ENCODE peak calls at places on chromosome 5, in ten cellular contexts. I is aorta; M is HFF-Myc; Z is hepatocyte; K is CD8-positive, alpha-beta memory T cell; B is tibial nerve; N is brain microvascular endothelial cell; L is bronchial epithelial cell; D is fibroblast of mammary gland; G is epithelial cell of proximal tubule. F is an unnamed sample.

GRCh38 chr5:121982089-121982488 is 20.3 kb downstream of the SRFBP1 start:
- DNase-seq in N (no peak), L (no peak), K (no peak), M (no peak), Z (no peak), I (no peak), B (no peak), G (no peak), D (no peak), F (no peak)

GRCh38 chr5:153598099-153598498 is 107.6 kb downstream of the GRIA1 start:
- DNase-seq in M (no peak), K (no peak), N (no peak), B (no peak), I (no peak), G (no peak), Z (no peak), L (no peak), D (no peak), F (no peak)

GRCh38 chr5:36530249-36530648 is 76.2 kb upstream of the SLC1A3 start:
- DNase-seq in M (no peak), G (no peak), Z (no peak), D (no peak), N (no peak), B (no peak), K (no peak), I (no peak), L (no peak), F (no peak)

GRCh38 chr5:103098993-103099392 is 20.9 kb downstream of the GIN1 start:
- DNase-seq in L (peak), K (no peak), D (peak), N (no peak), M (no peak), G (no peak), I (no peak), Z (no peak), B (no peak), F (no peak)

GRCh38 chr5:137303509-137303908 is 195.6 kb downstream of the SPOCK1 start:
- DNase-seq in M (no peak), B (no peak), L (no peak), D (no peak), Z (no peak), I (no peak), N (no peak), K (no peak), G (no peak), F (no peak)

GRCh38 chr5:172370237-172370640 is 84.1 kb downstream of the SH3PXD2B start:
- DNase-seq in L (no peak), Z (no peak), N (no peak), D (no peak), B (no peak), G (no peak), K (no peak), I (no peak), M (no peak), F (no peak)

GRCh38 chr5:75710630-75711029 is 6.6 kb downstream of the POC5 start:
- DNase-seq in Z (no peak), M (no peak), I (no peak), K (no peak), B (no peak), D (no peak), G (no peak), N (no peak), L (no peak), F (no peak)

GRCh38 chr5:110785356-110785755 is 46.5 kb downstream of the SLC25A46 start:
- DNase-seq in I (no peak), M (no peak), L (peak), Z (no peak), K (no peak), N (peak), G (peak), B (no peak), D (peak), F (peak)

GRCh38 chr5:73317523-73317922 is 131.1 kb downstream of the FOXD1 start:
- DNase-seq in N (no peak), M (no peak), B (no peak), I (no peak), Z (no peak), L (no peak), K (no peak), G (peak), D (no peak), F (no peak)

GRCh38 chr5:148978370-148979103 is 84.3 kb downstream of the SH3TC2 start:
- DNase-seq in L (peak), G (no peak), Z (no peak), B (no peak), K (no peak), D (no peak), I (no peak), M (no peak), N (no peak), F (no peak)

GRCh38 chr5:99030871-99031440 is 102.1 kb upstream of the CHD1 start:
- DNase-seq in B (no peak), D (peak), K (no peak), N (no peak), I (no peak), Z (no peak), L (peak), M (no peak), G (no peak), F (no peak)

DNA sequence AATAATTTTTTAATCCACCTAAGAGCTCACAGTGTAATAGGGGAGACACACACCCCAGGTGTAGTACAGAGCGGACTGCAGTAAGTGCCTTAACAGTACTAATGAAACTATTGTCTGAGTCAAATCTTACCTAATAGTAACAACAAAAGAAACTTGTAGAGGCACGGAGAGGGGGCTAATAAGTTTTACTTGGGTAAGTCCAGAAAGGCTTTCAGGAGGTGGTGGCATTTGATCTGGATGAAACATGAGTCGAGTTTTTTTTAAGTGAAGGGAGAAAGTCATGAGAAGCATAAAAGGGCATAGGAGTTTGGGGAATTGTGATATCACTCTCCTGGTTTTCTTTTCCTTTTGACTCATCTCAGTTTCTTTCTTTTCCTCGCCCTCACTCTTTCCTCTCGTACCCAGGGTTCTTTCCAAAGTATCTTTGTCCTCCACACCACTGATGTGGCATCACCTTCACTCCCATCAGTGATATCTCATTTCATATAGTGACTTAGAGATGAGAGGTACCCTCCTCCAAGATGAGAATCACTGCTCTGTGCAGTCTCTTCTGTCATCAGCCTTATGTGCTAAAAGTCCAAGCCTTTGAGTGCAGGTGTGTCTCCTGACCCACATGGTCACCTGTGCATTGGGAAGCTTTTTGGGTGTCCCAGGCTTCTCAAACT is 2.0 kb downstream of the CTNNA1 start:
- DNase-seq in G (no peak), N (no peak), M (no peak), D (no peak), K (no peak), Z (no peak), L (peak), B (no peak), I (no peak), F (no peak)
- H3K4me3 ChIP-seq in G (peak), N (peak), M (peak), D (peak), K (no peak), Z (peak), L (peak), B (no peak), I (no peak), F (peak)

DNA sequence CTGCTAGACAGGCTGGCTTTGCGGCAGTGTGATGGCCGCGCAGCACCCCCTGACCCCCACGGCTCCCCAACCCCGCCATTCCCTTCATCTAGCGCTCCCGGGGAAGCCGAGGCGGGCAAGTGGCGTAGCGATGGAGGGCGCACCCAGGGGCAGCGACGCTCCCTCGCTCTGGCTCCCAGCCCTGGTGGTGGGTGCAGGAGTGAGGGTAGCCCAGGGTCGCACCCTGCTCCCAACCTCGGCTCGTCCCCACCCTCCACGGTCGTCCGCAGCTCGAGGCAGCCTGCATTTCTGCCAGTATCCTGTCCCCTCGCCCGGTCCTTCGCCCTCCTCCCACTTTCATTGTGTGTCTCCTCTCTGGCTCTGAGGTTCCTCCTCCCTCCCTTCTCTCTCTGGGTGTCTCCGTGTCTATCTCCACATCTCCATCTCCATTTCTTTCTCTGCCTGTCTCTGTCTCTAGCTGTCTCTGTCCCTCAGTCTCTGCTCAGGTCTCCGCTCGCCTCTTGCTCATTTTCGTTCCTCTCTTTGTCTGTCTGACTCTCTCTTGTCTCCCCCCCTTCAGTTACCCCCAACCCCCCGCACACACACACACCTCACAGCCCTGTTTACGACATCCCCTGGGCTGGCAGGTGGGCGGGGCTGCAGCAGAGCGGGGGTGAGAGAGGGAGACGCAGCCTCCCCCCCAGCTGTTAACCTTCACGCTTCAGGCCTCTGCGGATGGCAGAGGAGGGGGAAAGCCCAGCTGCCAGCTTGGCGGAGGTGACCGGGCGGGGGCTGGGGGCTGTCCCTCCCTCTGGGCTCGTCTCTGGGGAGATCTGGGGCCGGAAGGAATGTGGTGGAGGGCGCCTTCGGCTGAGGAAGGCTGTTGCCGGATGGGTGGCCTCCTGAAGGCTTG is 48.7 kb upstream of the PSD2 start:
- DNase-seq in Z (peak), N (no peak), G (no peak), M (no peak), D (peak), B (no peak), I (peak), L (no peak), K (peak), F (peak)
- H3K4me3 ChIP-seq in Z (peak), N (peak), G (peak), M (peak), D (peak), B (peak), I (peak), L (peak), K (peak), F (peak)

GRCh38 chr5:65481171-65481575 is 547 bp downstream of the ADAMTS6 start:
- DNase-seq in D (peak), L (peak), N (no peak), B (no peak), Z (peak), I (no peak), K (no peak), M (no peak), G (no peak), F (no peak)
- H3K4me3 ChIP-seq in D (peak), L (peak), N (peak), B (peak), Z (peak), I (peak), K (peak), M (peak), G (peak), F (peak)

GRCh38 chr5:173923236-173924104 is 35.3 kb downstream of the CPEB4 start:
- DNase-seq in I (no peak), K (no peak), B (no peak), L (no peak), Z (no peak), N (peak), M (no peak), G (no peak), D (no peak), F (no peak)
- H3K4me3 ChIP-seq in I (no peak), K (no peak), B (no peak), L (no peak), Z (no peak), N (no peak), M (no peak), G (no peak), D (no peak), F (no peak)

DNA sequence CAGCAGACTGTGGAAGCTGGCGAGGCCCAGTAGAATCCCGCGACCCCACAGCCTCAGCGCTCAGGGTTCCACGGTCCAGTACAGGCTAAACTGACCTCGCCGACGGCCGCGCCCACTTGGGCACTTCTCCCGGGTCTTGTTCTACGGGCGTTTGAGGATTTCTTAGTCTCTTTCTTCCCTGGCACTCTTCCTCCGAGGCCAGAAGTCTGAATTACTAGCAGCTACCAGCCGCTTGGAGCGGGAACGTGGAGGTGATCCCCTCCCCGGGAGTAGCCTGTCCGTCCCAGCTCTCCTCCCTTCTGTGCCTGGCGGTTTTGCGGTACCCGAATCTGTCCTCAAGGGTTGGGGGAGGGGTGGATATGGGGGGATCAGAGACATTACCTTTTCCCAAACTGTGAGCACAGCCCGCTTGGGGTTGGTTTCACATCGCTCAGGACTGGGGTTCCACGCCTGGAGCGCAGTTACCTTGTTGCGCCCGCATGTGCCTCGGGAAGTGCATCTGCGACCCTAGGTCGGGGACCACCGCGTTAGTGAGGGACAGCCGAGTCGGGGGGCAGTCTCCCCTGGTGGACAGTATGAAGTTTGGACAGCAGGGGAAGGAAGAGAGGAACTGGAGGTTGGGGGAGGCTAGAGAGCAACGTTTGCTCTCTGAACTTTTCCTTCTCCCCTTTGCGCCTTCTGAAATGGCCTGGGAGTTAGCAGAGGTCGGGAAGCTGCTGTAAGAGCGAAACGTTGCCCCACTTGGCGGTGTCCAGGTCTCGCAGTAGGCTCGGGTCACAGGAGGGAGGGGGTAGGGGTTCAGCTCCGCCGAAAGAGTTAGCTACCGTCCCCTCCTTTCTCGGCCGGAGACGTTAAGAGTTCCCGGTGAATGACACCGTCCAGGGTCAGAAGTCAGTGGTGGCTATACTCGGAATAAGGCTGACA is 190.8 kb downstream of the MEF2C start:
- DNase-seq in D (no peak), I (peak), N (no peak), Z (no peak), L (no peak), K (no peak), G (no peak), M (no peak), B (no peak), F (no peak)
- H3K4me3 ChIP-seq in D (no peak), I (no peak), N (peak), Z (no peak), L (no peak), K (no peak), G (no peak), M (no peak), B (no peak), F (no peak)

GRCh38 chr5:10627185-10628115 is 63.6 kb downstream of the ANKRD33B start:
- DNase-seq in I (peak), L (peak), M (peak), Z (peak), G (peak), N (peak), B (peak), K (peak), D (peak), F (peak)
- H3K4me3 ChIP-seq in I (no peak), L (peak), M (peak), Z (no peak), G (peak), N (peak), B (peak), K (peak), D (peak), F (peak)

DNA sequence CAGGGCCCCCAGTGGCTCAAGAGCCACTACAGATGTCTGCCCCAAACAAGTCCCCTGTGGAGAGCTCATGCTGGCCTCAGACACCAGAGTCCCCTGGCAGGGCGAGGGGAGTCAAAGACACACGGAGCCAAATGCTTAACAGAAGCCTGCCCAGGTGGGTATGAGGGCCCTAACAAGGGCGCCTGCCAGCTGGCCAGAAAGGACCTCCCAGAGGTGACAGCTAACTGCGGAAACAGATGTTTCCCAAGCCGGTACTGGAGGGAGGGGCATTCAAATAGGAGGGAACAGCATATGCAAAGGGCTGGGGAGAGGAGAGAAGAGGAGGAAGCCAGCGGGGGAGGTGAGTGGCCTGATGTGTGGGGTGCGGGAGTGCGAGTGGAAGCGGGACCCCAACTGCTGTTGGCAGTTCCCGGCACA is 933 bp downstream of the MXD3 start:
- DNase-seq in G (no peak), I (peak), M (no peak), L (peak), K (no peak), D (no peak), B (no peak), N (no peak), Z (no peak), F (no peak)
- H3K4me3 ChIP-seq in G (peak), I (no peak), M (peak), L (no peak), K (no peak), D (peak), B (no peak), N (peak), Z (no peak), F (peak)

DNA sequence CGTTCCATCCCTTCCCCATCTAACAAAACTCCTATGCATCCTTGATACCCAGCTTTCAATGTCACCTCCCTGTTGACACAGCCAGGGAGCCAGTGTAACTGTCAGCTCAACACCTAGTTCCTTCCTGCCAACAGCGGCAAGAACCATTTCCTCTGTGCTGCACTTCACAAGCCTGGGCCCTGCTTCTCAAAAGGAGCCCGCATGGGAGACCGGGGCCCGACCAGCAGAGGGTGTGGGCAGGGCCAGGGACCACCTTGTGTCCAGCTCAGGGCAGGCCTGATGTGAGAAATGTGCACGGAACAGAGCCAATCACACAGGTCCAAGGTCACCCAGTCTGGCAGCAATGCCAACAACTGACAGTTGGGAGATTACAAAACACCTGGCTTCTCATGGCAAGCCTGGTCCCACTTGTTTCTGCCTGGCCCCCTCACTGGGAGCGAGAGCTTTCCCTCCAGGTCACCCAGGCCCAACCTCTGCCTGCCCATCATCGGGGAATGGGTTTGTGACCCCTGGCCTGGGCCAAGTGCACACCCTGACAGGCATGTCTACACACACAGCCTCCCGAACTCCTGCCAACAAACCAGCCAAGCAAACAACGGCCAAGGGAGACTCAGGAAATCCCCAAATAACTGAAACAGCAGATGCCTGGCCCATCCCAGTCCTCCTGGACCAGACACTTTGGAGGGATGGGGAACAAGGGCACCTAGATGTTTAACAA is 3.1 kb downstream of the RNF44 start:
- DNase-seq in L (peak), K (peak), D (no peak), I (peak), G (no peak), N (no peak), M (no peak), Z (no peak), B (no peak), F (no peak)
- H3K4me3 ChIP-seq in L (no peak), K (peak), D (no peak), I (no peak), G (no peak), N (no peak), M (peak), Z (no peak), B (no peak), F (no peak)

GRCh38 chr5:16674750-16675149 is 58.0 kb upstream of the RETREG1 start:
- DNase-seq in I (no peak), N (no peak), K (no peak), B (no peak), M (no peak), Z (no peak), G (no peak), D (no peak), L (peak), F (no peak)

GRCh38 chr5:16669776-16670175 is 53.0 kb upstream of the RETREG1 start:
- DNase-seq in M (no peak), G (no peak), I (no peak), B (no peak), K (no peak), L (no peak), D (peak), Z (no peak), N (peak), F (peak)

GRCh38 chr5:16673241-16673998 is 56.6 kb upstream of the RETREG1 start:
- DNase-seq in M (no peak), L (no peak), Z (no peak), N (no peak), I (no peak), K (peak), B (no peak), D (no peak), G (no peak), F (no peak)

GRCh38 chr5:16668194-16668593 is 51.4 kb upstream of the RETREG1 start:
- DNase-seq in B (no peak), M (no peak), G (no peak), L (no peak), N (no peak), D (no peak), K (no peak), I (no peak), Z (no peak), F (no peak)

GRCh38 chr5:16671208-16671607 is 54.4 kb upstream of the RETREG1 start:
- DNase-seq in L (no peak), I (no peak), G (no peak), M (no peak), N (no peak), Z (no peak), K (no peak), B (no peak), D (no peak), F (no peak)
- H3K4me3 ChIP-seq in L (no peak), I (no peak), G (no peak), M (no peak), N (no peak), Z (no peak), K (no peak), B (no peak), D (no peak), F (no peak)

F was measured in skeletal muscle cell.